ENCODE peak calls at places on chromosomes 4 and X, in nine cellular contexts. One of them, this sample, is unnamed.

GRCh38 chrX:123185714-123186113 is 1.6 kb downstream of the GRIA3 start:
- DNase-seq in pons: no peak
- DNase-seq in upper lobe of right lung: no peak
- DNase-seq in M059J: no peak
- DNase-seq in NCI-H1417: no peak
- DNase-seq in Peyer's patch: no peak
- DNase-seq in BJ: no peak
- DNase-seq in neural progenitor cell: no peak
- DNase-seq in omental fat pad: no peak
- DNase-seq in this sample: no peak

GRCh38 chr4:121863787-121864186 is 6.5 kb downstream of the BBS7 start:
- DNase-seq in pons: no peak
- DNase-seq in upper lobe of right lung: no peak
- DNase-seq in M059J: no peak
- DNase-seq in NCI-H1417: no peak
- DNase-seq in Peyer's patch: no peak
- DNase-seq in BJ: no peak
- DNase-seq in neural progenitor cell: peak
- DNase-seq in omental fat pad: no peak
- DNase-seq in this sample: no peak

GRCh38 chr4:145843148-145843547 is 95.5 kb downstream of the ZNF827 start:
- DNase-seq in pons: no peak
- DNase-seq in upper lobe of right lung: no peak
- DNase-seq in M059J: peak
- DNase-seq in NCI-H1417: no peak
- DNase-seq in Peyer's patch: no peak
- DNase-seq in BJ: peak
- DNase-seq in neural progenitor cell: no peak
- DNase-seq in omental fat pad: no peak
- DNase-seq in this sample: no peak

GRCh38 chrX:130715299-130715698 is 187.7 kb downstream of the ENOX2 start:
- DNase-seq in pons: no peak
- DNase-seq in upper lobe of right lung: no peak
- DNase-seq in M059J: peak
- DNase-seq in NCI-H1417: no peak
- DNase-seq in Peyer's patch: no peak
- DNase-seq in BJ: no peak
- DNase-seq in neural progenitor cell: no peak
- DNase-seq in omental fat pad: no peak
- DNase-seq in this sample: no peak

GRCh38 chr4:658031-658667 is 15.9 kb downstream of the ATP5ME start:
- DNase-seq in pons: no peak
- DNase-seq in upper lobe of right lung: no peak
- DNase-seq in M059J: no peak
- DNase-seq in NCI-H1417: no peak
- DNase-seq in Peyer's patch: no peak
- DNase-seq in BJ: no peak
- DNase-seq in neural progenitor cell: no peak
- DNase-seq in omental fat pad: no peak
- DNase-seq in this sample: no peak

GRCh38 chrX:123422875-123423274 is 238.8 kb downstream of the GRIA3 start:
- DNase-seq in pons: peak
- DNase-seq in upper lobe of right lung: no peak
- DNase-seq in M059J: peak
- DNase-seq in NCI-H1417: peak
- DNase-seq in Peyer's patch: peak
- DNase-seq in BJ: no peak
- DNase-seq in neural progenitor cell: peak
- DNase-seq in omental fat pad: no peak
- DNase-seq in this sample: no peak

GRCh38 chr4:51963871-51964513 is 56.2 kb downstream of the LRRC66 start:
- DNase-seq in pons: no peak
- DNase-seq in upper lobe of right lung: no peak
- DNase-seq in M059J: no peak
- DNase-seq in NCI-H1417: no peak
- DNase-seq in Peyer's patch: no peak
- DNase-seq in BJ: no peak
- DNase-seq in neural progenitor cell: no peak
- DNase-seq in omental fat pad: no peak
- DNase-seq in this sample: no peak

GRCh38 chr4:125323547-125324100 is 8.9 kb downstream of the FAT4 start:
- DNase-seq in pons: no peak
- DNase-seq in upper lobe of right lung: no peak
- DNase-seq in M059J: peak
- DNase-seq in NCI-H1417: no peak
- DNase-seq in Peyer's patch: no peak
- DNase-seq in BJ: no peak
- DNase-seq in neural progenitor cell: peak
- DNase-seq in omental fat pad: no peak
- DNase-seq in this sample: no peak

GRCh38 chr4:169024762-169025161 is 14.7 kb upstream of the CBR4 start:
- DNase-seq in pons: peak
- DNase-seq in upper lobe of right lung: no peak
- DNase-seq in M059J: peak
- DNase-seq in NCI-H1417: peak
- DNase-seq in Peyer's patch: no peak
- DNase-seq in BJ: no peak
- DNase-seq in neural progenitor cell: peak
- DNase-seq in omental fat pad: no peak
- DNase-seq in this sample: no peak

GRCh38 chrX:1361275-1361674 is 24.7 kb downstream of the IL3RA start:
- DNase-seq in pons: no peak
- DNase-seq in upper lobe of right lung: no peak
- DNase-seq in M059J: no peak
- DNase-seq in NCI-H1417: no peak
- DNase-seq in Peyer's patch: no peak
- DNase-seq in BJ: no peak
- DNase-seq in neural progenitor cell: no peak
- DNase-seq in omental fat pad: peak
- DNase-seq in this sample: no peak

GRCh38 chr4:74423101-74423500 is 21.8 kb upstream of the AREG start:
- DNase-seq in pons: no peak
- DNase-seq in upper lobe of right lung: no peak
- DNase-seq in M059J: peak
- DNase-seq in NCI-H1417: no peak
- DNase-seq in Peyer's patch: peak
- DNase-seq in BJ: no peak
- DNase-seq in neural progenitor cell: no peak
- DNase-seq in omental fat pad: no peak
- DNase-seq in this sample: no peak

GRCh38 chr4:19164334-19164733 is 1087.4 kb upstream of the SLIT2 start:
- DNase-seq in pons: no peak
- DNase-seq in upper lobe of right lung: no peak
- DNase-seq in M059J: no peak
- DNase-seq in NCI-H1417: no peak
- DNase-seq in Peyer's patch: no peak
- DNase-seq in BJ: no peak
- DNase-seq in neural progenitor cell: no peak
- DNase-seq in omental fat pad: no peak
- DNase-seq in this sample: no peak

GRCh38 chr4:124940387-124940786 is 227.9 kb upstream of the ANKRD50 start:
- DNase-seq in pons: peak
- DNase-seq in upper lobe of right lung: no peak
- DNase-seq in M059J: peak
- DNase-seq in NCI-H1417: no peak
- DNase-seq in Peyer's patch: no peak
- DNase-seq in BJ: peak
- DNase-seq in neural progenitor cell: no peak
- DNase-seq in omental fat pad: no peak
- DNase-seq in this sample: no peak

GRCh38 chr4:170012629-170012958 is 13.6 kb downstream of the MFAP3L start:
- DNase-seq in pons: no peak
- DNase-seq in upper lobe of right lung: no peak
- DNase-seq in M059J: no peak
- DNase-seq in NCI-H1417: no peak
- DNase-seq in Peyer's patch: no peak
- DNase-seq in BJ: no peak
- DNase-seq in neural progenitor cell: no peak
- DNase-seq in omental fat pad: no peak
- DNase-seq in this sample: no peak

GRCh38 chr4:34043131-34043530 is 2201.2 kb downstream of the ARAP2 start:
- DNase-seq in pons: no peak
- DNase-seq in upper lobe of right lung: no peak
- DNase-seq in M059J: peak
- DNase-seq in NCI-H1417: no peak
- DNase-seq in Peyer's patch: no peak
- DNase-seq in BJ: no peak
- DNase-seq in neural progenitor cell: no peak
- DNase-seq in omental fat pad: no peak
- DNase-seq in this sample: no peak

GRCh38 chr4:76090241-76090691 is 15.8 kb downstream of the ART3 start:
- DNase-seq in pons: peak
- DNase-seq in upper lobe of right lung: no peak
- DNase-seq in M059J: peak
- DNase-seq in NCI-H1417: no peak
- DNase-seq in Peyer's patch: peak
- DNase-seq in BJ: peak
- DNase-seq in neural progenitor cell: no peak
- DNase-seq in omental fat pad: no peak
- DNase-seq in this sample: no peak

GRCh38 chr4:134567461-134567860 is 365.9 kb upstream of the PABPC4L start:
- DNase-seq in pons: no peak
- DNase-seq in upper lobe of right lung: no peak
- DNase-seq in M059J: no peak
- DNase-seq in NCI-H1417: no peak
- DNase-seq in Peyer's patch: no peak
- DNase-seq in BJ: no peak
- DNase-seq in neural progenitor cell: no peak
- DNase-seq in omental fat pad: no peak
- DNase-seq in this sample: no peak

GRCh38 chrX:11401966-11402365 is 108.8 kb downstream of the AMELX start:
- DNase-seq in pons: no peak
- DNase-seq in upper lobe of right lung: no peak
- DNase-seq in M059J: no peak
- DNase-seq in NCI-H1417: no peak
- DNase-seq in Peyer's patch: no peak
- DNase-seq in BJ: no peak
- DNase-seq in neural progenitor cell: no peak
- DNase-seq in omental fat pad: no peak
- DNase-seq in this sample: no peak

GRCh38 chrX:49177338-49177833 is 5.7 kb downstream of the PLP2 start:
- DNase-seq in pons: no peak
- DNase-seq in upper lobe of right lung: no peak
- DNase-seq in M059J: no peak
- DNase-seq in NCI-H1417: no peak
- DNase-seq in Peyer's patch: no peak
- DNase-seq in BJ: no peak
- DNase-seq in neural progenitor cell: no peak
- DNase-seq in omental fat pad: no peak
- DNase-seq in this sample: no peak

GRCh38 chrX:110421499-110422455 is 63.1 kb downstream of the RTL9 start:
- DNase-seq in pons: no peak
- DNase-seq in upper lobe of right lung: no peak
- DNase-seq in M059J: no peak
- DNase-seq in NCI-H1417: no peak
- DNase-seq in Peyer's patch: no peak
- DNase-seq in BJ: no peak
- DNase-seq in neural progenitor cell: no peak
- DNase-seq in omental fat pad: no peak
- DNase-seq in this sample: peak

GRCh38 chr4:81425087-81425486 is 46.6 kb downstream of the RASGEF1B start:
- DNase-seq in pons: no peak
- DNase-seq in upper lobe of right lung: no peak
- DNase-seq in M059J: no peak
- DNase-seq in NCI-H1417: no peak
- DNase-seq in Peyer's patch: no peak
- DNase-seq in BJ: no peak
- DNase-seq in neural progenitor cell: no peak
- DNase-seq in omental fat pad: no peak
- DNase-seq in this sample: no peak

GRCh38 chr4:83582289-83582756 is 46.4 kb downstream of the GPAT3 start:
- DNase-seq in pons: no peak
- DNase-seq in upper lobe of right lung: no peak
- DNase-seq in M059J: peak
- DNase-seq in NCI-H1417: no peak
- DNase-seq in Peyer's patch: peak
- DNase-seq in BJ: no peak
- DNase-seq in neural progenitor cell: no peak
- DNase-seq in omental fat pad: no peak
- DNase-seq in this sample: peak

GRCh38 chrX:113421432-113421831 is 580.8 kb upstream of the AMOT start:
- DNase-seq in pons: no peak
- DNase-seq in upper lobe of right lung: no peak
- DNase-seq in M059J: no peak
- DNase-seq in NCI-H1417: no peak
- DNase-seq in Peyer's patch: no peak
- DNase-seq in BJ: no peak
- DNase-seq in neural progenitor cell: no peak
- DNase-seq in omental fat pad: no peak
- DNase-seq in this sample: no peak

GRCh38 chrX:26511621-26512363 is 295.8 kb downstream of the MAGEB5 start:
- DNase-seq in pons: peak
- DNase-seq in upper lobe of right lung: no peak
- DNase-seq in M059J: no peak
- DNase-seq in NCI-H1417: no peak
- DNase-seq in Peyer's patch: no peak
- DNase-seq in BJ: no peak
- DNase-seq in neural progenitor cell: no peak
- DNase-seq in omental fat pad: no peak
- DNase-seq in this sample: no peak

GRCh38 chr4:121900132-121900983 is 30.1 kb upstream of the BBS7 start:
- DNase-seq in pons: peak
- DNase-seq in upper lobe of right lung: no peak
- DNase-seq in M059J: peak
- DNase-seq in NCI-H1417: peak
- DNase-seq in Peyer's patch: peak
- DNase-seq in BJ: peak
- DNase-seq in neural progenitor cell: peak
- DNase-seq in omental fat pad: no peak
- DNase-seq in this sample: no peak

GRCh38 chr4:173318648-173319211 is 15.4 kb downstream of the HMGB2 start:
- DNase-seq in pons: peak
- DNase-seq in upper lobe of right lung: no peak
- DNase-seq in M059J: peak
- DNase-seq in NCI-H1417: peak
- DNase-seq in Peyer's patch: no peak
- DNase-seq in BJ: no peak
- DNase-seq in neural progenitor cell: no peak
- DNase-seq in omental fat pad: no peak
- DNase-seq in this sample: no peak

GRCh38 chrX:76148753-76149152 is 24.1 kb upstream of the PBDC1 start:
- DNase-seq in pons: peak
- DNase-seq in upper lobe of right lung: no peak
- DNase-seq in M059J: peak
- DNase-seq in NCI-H1417: peak
- DNase-seq in Peyer's patch: peak
- DNase-seq in BJ: no peak
- DNase-seq in neural progenitor cell: peak
- DNase-seq in omental fat pad: no peak
- DNase-seq in this sample: peak

GRCh38 chr4:116400480-116400879 is 684.9 kb downstream of the TRAM1L1 start:
- DNase-seq in pons: no peak
- DNase-seq in upper lobe of right lung: no peak
- DNase-seq in M059J: peak
- DNase-seq in NCI-H1417: no peak
- DNase-seq in Peyer's patch: no peak
- DNase-seq in BJ: no peak
- DNase-seq in neural progenitor cell: no peak
- DNase-seq in omental fat pad: no peak
- DNase-seq in this sample: no peak

GRCh38 chr4:80215449-80216052 is 18.2 kb downstream of the PRDM8 start:
- DNase-seq in pons: peak
- DNase-seq in upper lobe of right lung: no peak
- DNase-seq in M059J: peak
- DNase-seq in NCI-H1417: no peak
- DNase-seq in Peyer's patch: no peak
- DNase-seq in BJ: no peak
- DNase-seq in neural progenitor cell: no peak
- DNase-seq in omental fat pad: no peak
- DNase-seq in this sample: peak

GRCh38 chrX:152601848-152602616 is 35.7 kb upstream of the GABRQ start:
- DNase-seq in pons: no peak
- DNase-seq in upper lobe of right lung: no peak
- DNase-seq in M059J: peak
- DNase-seq in NCI-H1417: no peak
- DNase-seq in Peyer's patch: no peak
- DNase-seq in BJ: no peak
- DNase-seq in neural progenitor cell: peak
- DNase-seq in omental fat pad: no peak
- DNase-seq in this sample: peak

GRCh38 chr4:112185740-112186670 is 40.8 kb downstream of the FAM241A start:
- DNase-seq in pons: no peak
- DNase-seq in upper lobe of right lung: no peak
- DNase-seq in M059J: no peak
- DNase-seq in NCI-H1417: no peak
- DNase-seq in Peyer's patch: no peak
- DNase-seq in BJ: no peak
- DNase-seq in neural progenitor cell: peak
- DNase-seq in omental fat pad: no peak
- DNase-seq in this sample: no peak

This sample was measured in DMS79.